ENCODE peak calls at places on chromosomes 7 and 10, in six cellular contexts. P, N, C, I, F and Q are unnamed samples. For H3K4me1, the result is how much of the 10 kb centered on the place peaks cover.

GRCh38 chr7:50085344-50085743 is 7.7 kb downstream of the ZPBP start:
- DNase-seq in P (no peak), N (no peak), C (no peak), I (no peak), F (no peak), Q (peak)

GRCh38 chr10:70348228-70348850 is 34.1 kb downstream of the LRRC20 start:
- DNase-seq in P (peak), N (no peak), C (no peak), I (no peak), F (peak), Q (no peak)

GRCh38 chr7:67542916-67543315 is 546.3 kb downstream of the TYW1 start:
- DNase-seq in P (no peak), N (no peak), C (no peak), I (no peak), F (no peak), Q (no peak)

GRCh38 chr10:178208-178607 is 43.0 kb downstream of the ZMYND11 start:
- DNase-seq in P (no peak), N (peak), C (no peak), I (peak), F (no peak), Q (no peak)

GRCh38 chr10:118922226-118922625 is 107.3 kb upstream of the NANOS1 start:
- DNase-seq in P (peak), N (no peak), C (no peak), I (no peak), F (no peak), Q (no peak)

GRCh38 chr7:152145853-152146466 is 120.5 kb downstream of the GALNT11 start:
- DNase-seq in P (no peak), N (peak), C (no peak), I (peak), F (no peak), Q (peak)

GRCh38 chr10:123868058-123868995 is 23.3 kb downstream of the CPXM2 start:
- DNase-seq in P (peak), N (peak), C (no peak), I (no peak), F (no peak), Q (no peak)

GRCh38 chr7:91344248-91344647 is 80.0 kb downstream of the FZD1 start:
- DNase-seq in P (no peak), N (no peak), C (no peak), I (no peak), F (no peak), Q (no peak)

GRCh38 chr10:7475046-7475860 is 64.4 kb upstream of the SFMBT2 start:
- DNase-seq in P (peak), N (no peak), C (no peak), I (no peak), F (no peak), Q (no peak)

GRCh38 chr10:120942806-120943413 is 91.7 kb downstream of the WDR11 start:
- DNase-seq in P (peak), N (peak), C (peak), I (peak), F (peak), Q (peak)

GRCh38 chr10:28685717-28686116 is 8.4 kb downstream of the BAMBI start:
- DNase-seq in P (no peak), N (no peak), C (no peak), I (no peak), F (no peak), Q (no peak)

GRCh38 chr10:42754155-42755027 is 28.2 kb upstream of the BMS1 start:
- DNase-seq in P (peak), N (no peak), C (no peak), I (no peak), F (peak), Q (no peak)

GRCh38 chr10:96586419-96587254 is at the start of gene TM9SF3:
- DNase-seq in P (peak), N (peak), C (no peak), I (peak), F (peak), Q (peak)

GRCh38 chr7:54860003-54860775 is 101.2 kb upstream of the SEC61G start:
- DNase-seq in P (no peak), N (no peak), C (no peak), I (no peak), F (no peak), Q (no peak)

GRCh38 chr10:78470267-78471103 is 436.8 kb downstream of the RPS24 start:
- DNase-seq in P (no peak), N (peak), C (no peak), I (no peak), F (no peak), Q (no peak)

GRCh38 chr10:93219347-93219746 is 145.7 kb downstream of the CYP26A1 start:
- DNase-seq in P (no peak), N (no peak), C (no peak), I (no peak), F (no peak), Q (no peak)

GRCh38 chr10:112958275-112958995 is 8.4 kb downstream of the TCF7L2 start:
- DNase-seq in P (no peak), N (no peak), C (no peak), I (no peak), F (no peak), Q (no peak)

GRCh38 chr7:130893441-130893894 is 159.5 kb upstream of the KLF14 start:
- DNase-seq in P (no peak), N (peak), C (no peak), I (no peak), F (no peak), Q (no peak)

GRCh38 chr7:131057015-131057518 is 270.6 kb upstream of the MKLN1 start:
- DNase-seq in P (no peak), N (peak), C (no peak), I (no peak), F (no peak), Q (no peak)

GRCh38 chr7:157006829-157007469 is 3.5 kb downstream of the MNX1 start:
- DNase-seq in P (peak), N (no peak), C (no peak), I (no peak), F (no peak), Q (no peak)

GRCh38 chr7:423312-424260 is 96.1 kb downstream of the PDGFA start:
- DNase-seq in P (no peak), N (peak), C (no peak), I (no peak), F (no peak), Q (no peak)

GRCh38 chr7:30434140-30434799 is 44.3 kb downstream of the NOD1 start:
- DNase-seq in P (no peak), N (no peak), C (peak), I (no peak), F (no peak), Q (no peak)

GRCh38 chr10:47205199-47205598 is 94.8 kb upstream of the GDF10 start:
- DNase-seq in P (no peak), N (no peak), C (no peak), I (no peak), F (no peak), Q (no peak)

GRCh38 chr7:93751421-93751820 is 139.1 kb downstream of the TFPI2 start:
- DNase-seq in P (no peak), N (no peak), C (no peak), I (no peak), F (no peak), Q (no peak)

DNA sequence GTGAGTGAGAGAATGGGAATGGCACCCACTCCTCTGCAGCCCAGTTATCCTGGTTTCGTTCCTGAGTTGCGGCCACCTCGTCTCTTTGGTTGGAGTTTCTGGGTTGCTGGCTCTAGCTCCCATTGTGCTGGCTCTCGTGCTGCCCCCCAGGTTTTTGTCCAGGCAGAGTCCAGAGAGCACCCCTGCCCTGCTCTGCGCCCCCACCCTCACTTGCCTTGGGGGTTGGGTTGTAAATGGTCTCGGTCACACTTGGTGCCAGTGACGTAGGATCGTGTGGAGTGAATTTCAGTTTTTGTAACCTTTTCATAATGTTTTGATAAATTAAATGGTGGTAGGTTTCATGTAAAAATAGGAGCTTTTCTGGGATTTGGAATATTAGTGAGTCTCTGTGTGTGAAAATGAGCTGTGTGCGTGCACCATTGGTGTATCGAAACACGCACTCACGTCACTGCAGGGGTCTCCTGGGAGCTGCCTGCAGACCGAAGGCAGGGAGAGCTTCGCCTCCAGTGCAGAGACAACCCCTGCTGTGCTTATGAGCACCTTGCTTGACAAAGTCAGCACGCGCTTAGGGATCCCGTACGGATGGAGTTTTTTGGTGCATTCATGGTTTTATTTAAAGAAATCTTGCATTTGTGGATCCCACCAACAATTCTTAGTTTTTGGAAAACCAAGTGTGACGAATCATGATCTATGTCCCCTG is 32.9 kb downstream of the PFKP start:
- DNase-seq in P (no peak), N (no peak), C (no peak), I (no peak), F (no peak), Q (no peak)
- H3K4me1 ChIP-seq in P (under half), N (under half), C (under half), I (under half), F (under half), Q (under half)

GRCh38 chr10:66746246-66746645 is 179.6 kb upstream of the LRRTM3 start:
- DNase-seq in P (no peak), N (no peak), C (no peak), I (no peak), F (no peak), Q (no peak)
- TF ChIP-seq ZNF274 in P (no peak), N (no peak), C (no peak), I (no peak), F (no peak), Q (no peak)

GRCh38 chr10:48878091-48878490 is 61.5 kb downstream of the LRRC18 start:
- DNase-seq in P (no peak), N (no peak), C (no peak), I (no peak), F (no peak), Q (no peak)
- H3K4me3 ChIP-seq in P (no peak), N (no peak), C (no peak), I (no peak), F (no peak), Q (no peak)

GRCh38 chr7:129855234-129855673 is 97.5 kb downstream of the UBE2H start:
- DNase-seq in P (no peak), N (no peak), C (no peak), I (no peak), F (no peak), Q (no peak)

GRCh38 chr7:129855935-129856717 is 96.6 kb downstream of the UBE2H start:
- DNase-seq in P (no peak), N (no peak), C (no peak), I (no peak), F (no peak), Q (no peak)

GRCh38 chr7:129857313-129857712 is 95.4 kb downstream of the UBE2H start:
- DNase-seq in P (no peak), N (no peak), C (no peak), I (no peak), F (no peak), Q (no peak)

GRCh38 chr7:129859188-129859587 is 93.6 kb downstream of the UBE2H start:
- DNase-seq in P (no peak), N (no peak), C (peak), I (no peak), F (no peak), Q (no peak)

GRCh38 chr7:129858490-129858889 is 94.3 kb downstream of the UBE2H start:
- DNase-seq in P (no peak), N (no peak), C (no peak), I (no peak), F (no peak), Q (no peak)
- H3K4me1 ChIP-seq in P (under half), N (under half), C (under half), I (half or more), F (under half), Q (under half)

DNA sequence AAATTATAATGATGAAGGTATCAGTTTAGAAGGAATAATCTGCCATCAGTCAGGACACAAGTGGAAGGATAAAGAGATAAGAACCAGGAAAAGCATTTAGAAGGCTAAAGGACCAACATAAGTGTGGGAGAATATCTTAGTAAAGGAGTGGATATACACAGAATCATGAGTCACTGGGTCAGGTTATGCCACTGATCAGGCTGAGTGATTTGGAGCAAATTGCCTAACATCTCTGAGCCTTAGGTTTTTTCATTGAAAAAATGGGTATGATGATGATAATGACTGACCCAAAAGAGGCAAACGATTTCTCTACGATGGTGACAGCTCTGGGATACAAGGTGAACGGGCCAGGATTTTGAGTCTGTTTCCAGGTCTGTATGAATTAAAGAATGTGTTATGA is 2.8 kb upstream of the CUL1 start:
- DNase-seq in P (no peak), N (no peak), C (no peak), I (no peak), F (no peak), Q (no peak)
- TF ChIP-seq ZNF274 in P (no peak), N (no peak), C (no peak), I (no peak), F (no peak), Q (no peak)

GRCh38 chr10:21925851-21926250 is 77.7 kb downstream of the DNAJC1 start:
- DNase-seq in P (no peak), N (no peak), C (no peak), I (no peak), F (no peak), Q (no peak)

GRCh38 chr10:21927601-21928000 is 75.9 kb downstream of the DNAJC1 start:
- DNase-seq in P (no peak), N (no peak), C (no peak), I (no peak), F (no peak), Q (no peak)

GRCh38 chr10:21926949-21927348 is 76.6 kb downstream of the DNAJC1 start:
- DNase-seq in P (no peak), N (peak), C (no peak), I (no peak), F (no peak), Q (no peak)

GRCh38 chr10:21926358-21926890 is 77.1 kb downstream of the DNAJC1 start:
- DNase-seq in P (no peak), N (no peak), C (no peak), I (no peak), F (no peak), Q (no peak)

DNA sequence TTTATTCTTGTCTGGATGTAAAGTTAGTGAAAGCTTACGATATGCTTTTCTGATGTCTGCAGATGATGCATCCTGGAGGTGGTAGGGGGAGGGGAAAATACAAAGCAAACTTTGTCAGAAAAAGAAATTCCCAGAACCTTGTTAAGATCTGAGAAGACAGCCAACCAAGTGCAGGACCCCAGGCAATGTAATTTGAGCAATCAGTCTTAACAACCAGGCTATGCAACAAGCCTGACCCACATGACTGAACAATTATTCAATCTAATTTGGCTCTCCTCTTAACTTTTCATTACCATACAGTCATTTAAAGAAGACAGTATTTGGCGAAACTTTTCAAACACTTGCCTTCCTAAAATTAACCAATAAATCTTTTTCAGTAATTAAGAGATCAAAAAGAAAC is 74.5 kb downstream of the DNAJC1 start:
- DNase-seq in P (no peak), N (no peak), C (no peak), I (no peak), F (peak), Q (no peak)
- H3K4me3 ChIP-seq in P (no peak), N (no peak), C (no peak), I (no peak), F (no peak), Q (no peak)

GRCh38 chr10:132405463-132405991 is 8.5 kb downstream of the PWWP2B start:
- DNase-seq in P (no peak), N (no peak), C (no peak), I (no peak), F (no peak), Q (no peak)
- H3K4me1 ChIP-seq in P (under half), N (under half), C (under half), I (under half), F (half or more), Q (under half)

DNA sequence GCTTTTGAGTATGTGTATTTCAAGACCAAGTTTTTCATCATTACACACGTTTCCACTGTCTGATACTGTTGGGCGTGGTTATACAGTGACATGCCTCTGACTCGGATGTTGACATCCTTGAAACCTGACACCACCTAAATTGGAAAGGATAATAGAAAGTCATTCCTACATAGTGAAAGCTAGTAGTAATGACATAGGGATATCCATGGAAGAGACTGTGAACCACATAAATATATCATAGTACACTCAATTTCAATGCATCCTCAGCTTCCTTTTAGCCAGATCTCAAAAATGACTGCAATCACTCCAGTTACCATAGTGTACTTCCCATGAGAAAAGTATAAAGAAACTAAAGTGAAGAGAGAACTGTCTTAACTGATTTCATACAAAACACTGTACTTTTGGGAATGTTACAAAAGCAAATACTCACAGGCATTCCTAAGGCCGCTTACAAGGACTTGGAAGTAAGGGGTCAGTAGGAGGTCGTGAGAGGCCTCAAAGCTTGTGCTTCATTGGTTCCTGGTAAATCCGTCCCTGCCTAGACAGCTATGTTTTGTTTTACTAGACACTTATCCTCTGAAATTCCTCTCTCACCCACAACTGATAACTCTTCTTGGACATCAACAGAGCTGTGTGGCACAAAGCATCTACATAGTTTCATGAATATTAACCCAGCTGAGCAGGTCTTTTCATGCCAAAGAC is 71.8 kb upstream of the VWDE start:
- DNase-seq in P (no peak), N (no peak), C (no peak), I (peak), F (peak), Q (no peak)
- TF ChIP-seq ZNF274 in P (no peak), N (no peak), C (no peak), I (no peak), F (no peak), Q (no peak)